ENCODE peak calls at places on chromosomes 6 and 20, in five cellular contexts. One of them, this sample, is unnamed.

GRCh38 chr6:121756643-121757042 is 321.2 kb downstream of the GJA1 start:
- DNase-seq in body of pancreas: no peak
- DNase-seq in ovary: no peak
- DNase-seq in breast epithelium: no peak
- DNase-seq in lower leg skin: no peak
- DNase-seq in this sample: no peak

GRCh38 chr6:126066068-126067048 is 80.0 kb downstream of the TRMT11 start:
- DNase-seq in body of pancreas: no peak
- DNase-seq in ovary: no peak
- DNase-seq in breast epithelium: no peak
- DNase-seq in lower leg skin: no peak
- DNase-seq in this sample: no peak

GRCh38 chr6:3749991-3750323 is 1.6 kb downstream of the PXDC1 start:
- DNase-seq in body of pancreas: peak; percentile 77
- DNase-seq in ovary: peak; percentile 87
- DNase-seq in breast epithelium: peak; percentile 72
- DNase-seq in lower leg skin: peak; percentile 97
- DNase-seq in this sample: peak; percentile 57

GRCh38 chr20:26209171-26209941 is 512.7 kb upstream of the ZNF337 start:
- DNase-seq in body of pancreas: no peak
- DNase-seq in ovary: no peak
- DNase-seq in breast epithelium: no peak
- DNase-seq in lower leg skin: no peak
- DNase-seq in this sample: no peak

GRCh38 chr6:111011360-111012142 is 29.7 kb downstream of the RPF2 start:
- DNase-seq in body of pancreas: peak; percentile 14
- DNase-seq in ovary: no peak
- DNase-seq in breast epithelium: no peak
- DNase-seq in lower leg skin: peak; percentile 62
- DNase-seq in this sample: no peak

GRCh38 chr6:44388135-44388487 is 605 bp downstream of the CDC5L start:
- DNase-seq in body of pancreas: no peak
- DNase-seq in ovary: no peak
- DNase-seq in breast epithelium: no peak
- DNase-seq in lower leg skin: no peak
- DNase-seq in this sample: no peak

GRCh38 chr6:149763866-149764265 is 14.3 kb downstream of the PCMT1 start:
- DNase-seq in body of pancreas: no peak
- DNase-seq in ovary: no peak
- DNase-seq in breast epithelium: no peak
- DNase-seq in lower leg skin: no peak
- DNase-seq in this sample: no peak

GRCh38 chr6:161218222-161218621 is 55.6 kb downstream of the AGPAT4 start:
- DNase-seq in body of pancreas: no peak
- DNase-seq in ovary: no peak
- DNase-seq in breast epithelium: no peak
- DNase-seq in lower leg skin: no peak
- DNase-seq in this sample: no peak

GRCh38 chr20:50274570-50275430 is 84.2 kb downstream of the CEBPB start:
- DNase-seq in body of pancreas: peak; percentile 85
- DNase-seq in ovary: no peak
- DNase-seq in breast epithelium: no peak
- DNase-seq in lower leg skin: peak; percentile 94
- DNase-seq in this sample: no peak

GRCh38 chr20:45343867-45344721 is 4.1 kb downstream of the SDC4 start:
- DNase-seq in body of pancreas: peak; percentile 91
- DNase-seq in ovary: peak; percentile 65
- DNase-seq in breast epithelium: peak; percentile 90
- DNase-seq in lower leg skin: no peak
- DNase-seq in this sample: peak; percentile 62

GRCh38 chr6:125884656-125885055 is 71.9 kb upstream of the HINT3 start:
- DNase-seq in body of pancreas: no peak
- DNase-seq in ovary: no peak
- DNase-seq in breast epithelium: no peak
- DNase-seq in lower leg skin: no peak
- DNase-seq in this sample: no peak

GRCh38 chr6:137852346-137852745 is 14.7 kb upstream of the TNFAIP3 start:
- DNase-seq in body of pancreas: no peak
- DNase-seq in ovary: no peak
- DNase-seq in breast epithelium: no peak
- DNase-seq in lower leg skin: no peak
- DNase-seq in this sample: no peak

GRCh38 chr6:95087394-95088097 is 489.8 kb upstream of the MANEA start:
- DNase-seq in body of pancreas: peak; percentile 18
- DNase-seq in ovary: no peak
- DNase-seq in breast epithelium: no peak
- DNase-seq in lower leg skin: no peak
- DNase-seq in this sample: no peak

GRCh38 chr6:112443666-112444065 is 96.5 kb downstream of the RFPL4B start:
- DNase-seq in body of pancreas: peak; percentile 32
- DNase-seq in ovary: peak; percentile 76
- DNase-seq in breast epithelium: peak; percentile 31
- DNase-seq in lower leg skin: peak; percentile 89
- DNase-seq in this sample: peak; percentile 60

GRCh38 chr6:89281779-89282246 is 33.3 kb downstream of the GABRR2 start:
- DNase-seq in body of pancreas: peak; percentile 17
- DNase-seq in ovary: no peak
- DNase-seq in breast epithelium: no peak
- DNase-seq in lower leg skin: peak; percentile 10
- DNase-seq in this sample: peak; percentile 10

GRCh38 chr6:129835691-129836090 is 25.4 kb downstream of the TMEM244 start:
- DNase-seq in body of pancreas: no peak
- DNase-seq in ovary: no peak
- DNase-seq in breast epithelium: no peak
- DNase-seq in lower leg skin: no peak
- DNase-seq in this sample: no peak

GRCh38 chr6:120869397-120869796 is 464.9 kb downstream of the TBC1D32 start:
- DNase-seq in body of pancreas: no peak
- DNase-seq in ovary: no peak
- DNase-seq in breast epithelium: no peak
- DNase-seq in lower leg skin: no peak
- DNase-seq in this sample: no peak

GRCh38 chr6:158409451-158409850 is 97.2 kb downstream of the TULP4 start:
- DNase-seq in body of pancreas: no peak
- DNase-seq in ovary: no peak
- DNase-seq in breast epithelium: no peak
- DNase-seq in lower leg skin: no peak
- DNase-seq in this sample: no peak

GRCh38 chr6:82681119-82681714 is 317.6 kb downstream of the TPBG start:
- DNase-seq in body of pancreas: no peak
- DNase-seq in ovary: no peak
- DNase-seq in breast epithelium: no peak
- DNase-seq in lower leg skin: no peak
- DNase-seq in this sample: no peak

GRCh38 chr6:137236581-137237355 is 17.6 kb upstream of the IFNGR1 start:
- DNase-seq in body of pancreas: no peak
- DNase-seq in ovary: no peak
- DNase-seq in breast epithelium: no peak
- DNase-seq in lower leg skin: no peak
- DNase-seq in this sample: no peak

GRCh38 chr6:93040375-93040774 is 379.0 kb downstream of the EPHA7 start:
- DNase-seq in body of pancreas: no peak
- DNase-seq in ovary: no peak
- DNase-seq in breast epithelium: no peak
- DNase-seq in lower leg skin: no peak
- DNase-seq in this sample: no peak

GRCh38 chr20:45341939-45342862 is 6.0 kb downstream of the SDC4 start:
- DNase-seq in body of pancreas: peak; percentile 95
- DNase-seq in ovary: peak; percentile 54
- DNase-seq in breast epithelium: peak; percentile 89
- DNase-seq in lower leg skin: no peak
- DNase-seq in this sample: peak; percentile 95

GRCh38 chr6:22350109-22350508 is 53.3 kb upstream of the PRL start:
- DNase-seq in body of pancreas: no peak
- DNase-seq in ovary: no peak
- DNase-seq in breast epithelium: no peak
- DNase-seq in lower leg skin: no peak
- DNase-seq in this sample: no peak

GRCh38 chr20:53530440-53530839 is 63.2 kb downstream of the ZNF217 start:
- DNase-seq in body of pancreas: no peak
- DNase-seq in ovary: no peak
- DNase-seq in breast epithelium: no peak
- DNase-seq in lower leg skin: no peak
- DNase-seq in this sample: no peak

GRCh38 chr20:22414354-22414753 is 170.0 kb downstream of the FOXA2 start:
- DNase-seq in body of pancreas: no peak
- DNase-seq in ovary: no peak
- DNase-seq in breast epithelium: no peak
- DNase-seq in lower leg skin: no peak
- DNase-seq in this sample: no peak

GRCh38 chr20:63625771-63626423 is 1.0 kb downstream of the GMEB2 start:
- DNase-seq in body of pancreas: no peak
- DNase-seq in ovary: peak; percentile 44
- DNase-seq in breast epithelium: no peak
- DNase-seq in lower leg skin: no peak
- DNase-seq in this sample: peak; percentile 61

GRCh38 chr6:156767603-156768467 is 9.3 kb upstream of the ARID1B start:
- DNase-seq in body of pancreas: no peak
- DNase-seq in ovary: no peak
- DNase-seq in breast epithelium: no peak
- DNase-seq in lower leg skin: no peak
- DNase-seq in this sample: no peak

GRCh38 chr20:20780127-20780822 is 67.8 kb upstream of the RALGAPA2 start:
- DNase-seq in body of pancreas: peak; percentile 85
- DNase-seq in ovary: peak; percentile 62
- DNase-seq in breast epithelium: peak; percentile 80
- DNase-seq in lower leg skin: peak; percentile 96
- DNase-seq in this sample: peak; percentile 87

GRCh38 chr6:118551673-118552063 is 3.6 kb downstream of the PLN start:
- DNase-seq in body of pancreas: no peak
- DNase-seq in ovary: no peak
- DNase-seq in breast epithelium: no peak
- DNase-seq in lower leg skin: no peak
- DNase-seq in this sample: no peak

GRCh38 chr6:128029841-128030240 is 129.0 kb upstream of the THEMIS start:
- DNase-seq in body of pancreas: no peak
- DNase-seq in ovary: no peak
- DNase-seq in breast epithelium: no peak
- DNase-seq in lower leg skin: no peak
- DNase-seq in this sample: no peak

DNA sequence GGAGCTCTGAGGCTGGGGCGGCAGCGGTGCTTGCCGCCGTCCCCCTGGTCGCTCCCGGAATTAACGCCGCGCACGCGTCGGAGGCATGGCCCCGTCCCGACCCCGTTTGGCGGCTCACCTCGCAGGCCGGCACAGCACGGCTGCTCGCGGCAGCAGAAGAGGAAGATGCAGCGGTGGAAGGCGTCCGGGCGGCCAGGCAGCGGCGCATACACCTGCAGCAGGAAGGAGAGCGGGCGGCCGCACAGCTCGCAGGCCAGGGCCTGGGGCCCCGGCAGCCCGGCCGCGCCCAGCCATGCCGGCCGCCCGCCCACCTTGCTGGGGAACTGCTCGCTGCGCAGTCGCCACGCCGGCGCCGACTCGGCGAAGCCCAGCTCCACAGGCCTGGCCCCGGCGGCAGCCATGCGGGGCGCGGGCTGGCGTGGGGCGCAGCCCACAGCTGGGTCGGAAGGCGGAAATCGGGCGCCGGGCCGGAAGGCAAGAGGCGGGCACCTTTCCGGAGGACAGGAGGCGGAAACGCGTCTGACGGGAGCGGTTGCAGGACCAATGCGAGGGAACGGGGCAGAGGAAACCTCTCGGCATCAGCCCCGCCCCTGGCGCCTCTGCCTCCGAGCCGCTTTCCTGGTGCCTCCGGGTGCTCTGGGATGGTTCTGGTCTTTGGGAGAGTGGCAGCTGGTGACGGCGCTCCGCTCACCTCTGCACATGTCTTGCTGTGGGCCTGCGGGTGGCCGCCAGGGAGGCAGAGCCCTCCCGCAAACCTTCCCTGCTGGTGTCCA is at the start of gene PDCD2:
- DNase-seq in body of pancreas: peak; percentile 94
- DNase-seq in ovary: peak; percentile 86
- DNase-seq in breast epithelium: peak; percentile 82
- DNase-seq in lower leg skin: peak; percentile 98
- DNase-seq in this sample: peak; percentile 93
- TF ChIP-seq POLR2A in body of pancreas: peak; percentile 51
- TF ChIP-seq POLR2A in ovary: peak; percentile 35
- TF ChIP-seq POLR2A in breast epithelium: no peak
- TF ChIP-seq POLR2A in lower leg skin: no peak
- TF ChIP-seq POLR2A in this sample: no peak

GRCh38 chr6:148524509-148524908 is 181.9 kb downstream of the SASH1 start:
- DNase-seq in body of pancreas: no peak
- DNase-seq in ovary: no peak
- DNase-seq in breast epithelium: no peak
- DNase-seq in lower leg skin: no peak
- DNase-seq in this sample: no peak
- H3K4me3 ChIP-seq in body of pancreas: no peak overlapping the region
- H3K4me3 ChIP-seq in ovary: peak overlapping the region; percentile 11
- H3K4me3 ChIP-seq in breast epithelium: no peak overlapping the region
- H3K4me3 ChIP-seq in lower leg skin: no peak overlapping the region
- H3K4me3 ChIP-seq in this sample: no peak overlapping the region

GRCh38 chr6:136037885-136038460 is 186.5 kb downstream of the PDE7B start:
- DNase-seq in body of pancreas: no peak
- DNase-seq in ovary: peak; percentile 47
- DNase-seq in breast epithelium: no peak
- DNase-seq in lower leg skin: no peak
- DNase-seq in this sample: peak; percentile 4
- TF ChIP-seq POLR2A in body of pancreas: no peak
- TF ChIP-seq POLR2A in ovary: no peak
- TF ChIP-seq POLR2A in breast epithelium: no peak
- TF ChIP-seq POLR2A in lower leg skin: no peak
- TF ChIP-seq POLR2A in this sample: no peak

GRCh38 chr6:135086414-135086764 is 31.8 kb upstream of the HBS1L start:
- DNase-seq in body of pancreas: no peak
- DNase-seq in ovary: no peak
- DNase-seq in breast epithelium: no peak
- DNase-seq in lower leg skin: no peak
- DNase-seq in this sample: no peak

GRCh38 chr6:135084916-135085269 is 30.3 kb upstream of the HBS1L start:
- DNase-seq in body of pancreas: no peak
- DNase-seq in ovary: no peak
- DNase-seq in breast epithelium: no peak
- DNase-seq in lower leg skin: no peak
- DNase-seq in this sample: no peak

GRCh38 chr6:135083992-135084915 is 29.6 kb upstream of the HBS1L start:
- DNase-seq in body of pancreas: no peak
- DNase-seq in ovary: no peak
- DNase-seq in breast epithelium: no peak
- DNase-seq in lower leg skin: no peak
- DNase-seq in this sample: no peak

GRCh38 chr6:135087403-135087802 is 32.8 kb upstream of the HBS1L start:
- DNase-seq in body of pancreas: no peak
- DNase-seq in ovary: no peak
- DNase-seq in breast epithelium: no peak
- DNase-seq in lower leg skin: no peak
- DNase-seq in this sample: no peak

GRCh38 chr6:135085700-135086413 is 31.2 kb upstream of the HBS1L start:
- DNase-seq in body of pancreas: no peak
- DNase-seq in ovary: no peak
- DNase-seq in breast epithelium: no peak
- DNase-seq in lower leg skin: no peak
- DNase-seq in this sample: no peak
- H3K4me3 ChIP-seq in body of pancreas: no peak overlapping the region
- H3K4me3 ChIP-seq in ovary: no peak overlapping the region
- H3K4me3 ChIP-seq in breast epithelium: no peak overlapping the region
- H3K4me3 ChIP-seq in lower leg skin: no peak overlapping the region
- H3K4me3 ChIP-seq in this sample: no peak overlapping the region

This sample was measured in thyroid gland.